ENCODE peak calls at places on chromosomes 6 and 20, in five cellular contexts. I is breast epithelium, B is Calu3, U is fibroblast of pulmonary artery, H is fibroblast of mammary gland. F is an unnamed sample.

GRCh38 chr6:1802495-1803395 is 193.0 kb downstream of the FOXC1 start:
- DNase-seq in U (no peak), B (peak), I (no peak), H (no peak), F (no peak)

GRCh38 chr6:27672113-27672799 is 199.4 kb upstream of the ZNF184 start:
- DNase-seq in H (peak), B (peak), U (no peak), I (no peak), F (peak)

GRCh38 chr6:33314943-33315752 is 1.3 kb upstream of the TAPBP start:
- DNase-seq in U (no peak), H (peak), I (peak), B (peak), F (no peak)

GRCh38 chr6:54897462-54898189 is 51.1 kb downstream of the FAM83B start:
- DNase-seq in H (no peak), I (no peak), U (peak), B (no peak), F (no peak)

GRCh38 chr6:96947055-96947454 is 22.5 kb downstream of the KLHL32 start:
- DNase-seq in H (no peak), U (no peak), I (no peak), B (no peak), F (peak)

GRCh38 chr6:62980724-62981123 is 230.5 kb upstream of the FKBP1C start:
- DNase-seq in U (no peak), I (no peak), H (no peak), B (no peak), F (no peak)

GRCh38 chr6:147223751-147224150 is 19.5 kb downstream of the STXBP5 start:
- DNase-seq in H (no peak), B (no peak), I (no peak), U (no peak), F (no peak)

GRCh38 chr6:97280766-97281165 is 2.2 kb downstream of the MMS22L start:
- DNase-seq in I (no peak), B (no peak), U (no peak), H (no peak), F (no peak)

GRCh38 chr20:48384147-48384818 is 443.5 kb downstream of the PREX1 start:
- DNase-seq in H (no peak), U (no peak), I (no peak), B (peak), F (peak)

GRCh38 chr6:82612475-82612874 is 248.9 kb downstream of the TPBG start:
- DNase-seq in I (no peak), B (no peak), H (no peak), U (peak), F (no peak)

GRCh38 chr20:59765599-59766177 is 161.3 kb downstream of the PHACTR3 start:
- DNase-seq in U (no peak), H (peak), I (no peak), B (peak), F (no peak)

GRCh38 chr20:58645277-58645968 is 5.7 kb upstream of the STX16 start:
- DNase-seq in B (peak), H (peak), I (peak), U (peak), F (no peak)

GRCh38 chr20:51554538-51555165 is 12.1 kb upstream of the NFATC2 start:
- DNase-seq in I (no peak), U (peak), B (no peak), H (peak), F (no peak)

GRCh38 chr20:1494436-1494835 is 3.2 kb upstream of the SIRPB2 start:
- DNase-seq in H (no peak), U (no peak), B (no peak), I (no peak), F (no peak)

GRCh38 chr6:14704383-14705271 is 541.2 kb upstream of the JARID2 start:
- DNase-seq in I (no peak), B (no peak), U (peak), H (peak), F (no peak)

GRCh38 chr6:100001915-100002388 is 7.9 kb upstream of the MCHR2 start:
- DNase-seq in H (peak), U (peak), I (no peak), B (peak), F (peak)

GRCh38 chr6:32971245-32971580 is 2.8 kb downstream of the BRD2 start:
- DNase-seq in H (no peak), B (no peak), I (no peak), U (no peak), F (no peak)

GRCh38 chr6:12261502-12261901 is 28.7 kb upstream of the EDN1 start:
- DNase-seq in U (no peak), B (no peak), H (no peak), I (no peak), F (no peak)

GRCh38 chr20:21608777-21609176 is 94.9 kb upstream of the NKX2-2 start:
- DNase-seq in H (no peak), I (no peak), B (no peak), U (no peak), F (no peak)

GRCh38 chr6:20873425-20874190 is 339.4 kb downstream of the CDKAL1 start:
- DNase-seq in U (peak), I (no peak), H (peak), B (peak), F (no peak)

GRCh38 chr6:170444811-170445211 is 108.3 kb downstream of the PSMB1 start:
- DNase-seq in I (no peak), U (no peak), B (no peak), H (no peak), F (no peak)

GRCh38 chr6:128018821-128019220 is 118.0 kb upstream of the THEMIS start:
- DNase-seq in H (no peak), B (no peak), U (no peak), I (no peak), F (no peak)

GRCh38 chr6:5302995-5303622 is 41.8 kb downstream of the FARS2 start:
- DNase-seq in I (peak), H (peak), B (peak), U (peak), F (peak)

GRCh38 chr6:89834884-89835792 is 5.5 kb downstream of the CASP8AP2 start:
- DNase-seq in B (no peak), H (peak), U (no peak), I (no peak), F (peak)

GRCh38 chr6:124956018-124956417 is 6.2 kb upstream of the RNF217 start:
- DNase-seq in U (no peak), I (no peak), B (no peak), H (no peak), F (no peak)

GRCh38 chr20:55888655-55889054 is 116.7 kb downstream of the CBLN4 start:
- DNase-seq in B (no peak), U (no peak), H (no peak), I (no peak), F (no peak)

GRCh38 chr6:73180718-73181619 is 44.3 kb downstream of the KHDC1L start:
- DNase-seq in B (peak), H (peak), I (no peak), U (peak), F (peak)

GRCh38 chr20:36720510-36720909 is 25.4 kb downstream of the NDRG3 start:
- DNase-seq in U (no peak), H (peak), B (no peak), I (no peak), F (no peak)

GRCh38 chr6:89073014-89073620 is 7.4 kb upstream of the PNRC1 start:
- DNase-seq in I (no peak), H (no peak), B (no peak), U (peak), F (no peak)

DNA sequence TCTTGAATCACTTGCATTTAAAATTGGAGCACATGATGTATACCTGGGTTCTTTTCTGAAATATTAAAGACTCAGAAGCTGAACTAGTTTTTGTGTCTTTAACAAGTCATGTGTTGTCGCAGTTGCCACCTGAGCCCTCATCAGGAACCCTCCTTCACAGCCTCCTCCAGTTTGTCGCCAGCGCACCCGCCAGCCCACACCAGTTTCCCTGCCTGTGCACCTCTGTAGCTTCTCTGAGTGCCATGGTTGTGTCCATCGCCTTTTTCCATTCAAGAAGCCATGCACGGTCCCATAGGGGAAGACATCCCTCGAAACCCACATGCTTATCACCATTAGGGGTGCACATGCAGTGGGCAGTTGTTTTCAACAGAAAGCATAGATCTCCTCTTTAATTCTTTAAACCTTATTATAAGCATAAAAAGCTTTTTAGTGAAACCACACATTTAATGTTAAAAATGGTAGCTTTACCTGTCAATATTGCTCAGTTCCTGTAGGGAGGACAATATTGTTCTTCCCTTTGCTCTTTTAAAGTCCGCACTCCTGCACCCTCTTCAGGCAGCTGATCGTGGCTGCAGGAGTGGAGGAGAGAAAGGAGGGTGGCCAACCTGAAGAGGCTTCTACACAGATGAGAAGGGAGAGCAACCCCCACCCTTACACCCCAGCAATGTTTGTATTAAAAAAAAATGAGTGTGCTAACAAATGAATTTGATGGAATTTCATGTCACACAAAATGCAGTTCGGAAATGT is 121.9 kb downstream of the CFAP61 start:
- DNase-seq in U (no peak), I (no peak), H (no peak), B (no peak), F (no peak)
- TF ChIP-seq CTCF in U (no peak), I (no peak), H (no peak), B (no peak), F (no peak)

DNA sequence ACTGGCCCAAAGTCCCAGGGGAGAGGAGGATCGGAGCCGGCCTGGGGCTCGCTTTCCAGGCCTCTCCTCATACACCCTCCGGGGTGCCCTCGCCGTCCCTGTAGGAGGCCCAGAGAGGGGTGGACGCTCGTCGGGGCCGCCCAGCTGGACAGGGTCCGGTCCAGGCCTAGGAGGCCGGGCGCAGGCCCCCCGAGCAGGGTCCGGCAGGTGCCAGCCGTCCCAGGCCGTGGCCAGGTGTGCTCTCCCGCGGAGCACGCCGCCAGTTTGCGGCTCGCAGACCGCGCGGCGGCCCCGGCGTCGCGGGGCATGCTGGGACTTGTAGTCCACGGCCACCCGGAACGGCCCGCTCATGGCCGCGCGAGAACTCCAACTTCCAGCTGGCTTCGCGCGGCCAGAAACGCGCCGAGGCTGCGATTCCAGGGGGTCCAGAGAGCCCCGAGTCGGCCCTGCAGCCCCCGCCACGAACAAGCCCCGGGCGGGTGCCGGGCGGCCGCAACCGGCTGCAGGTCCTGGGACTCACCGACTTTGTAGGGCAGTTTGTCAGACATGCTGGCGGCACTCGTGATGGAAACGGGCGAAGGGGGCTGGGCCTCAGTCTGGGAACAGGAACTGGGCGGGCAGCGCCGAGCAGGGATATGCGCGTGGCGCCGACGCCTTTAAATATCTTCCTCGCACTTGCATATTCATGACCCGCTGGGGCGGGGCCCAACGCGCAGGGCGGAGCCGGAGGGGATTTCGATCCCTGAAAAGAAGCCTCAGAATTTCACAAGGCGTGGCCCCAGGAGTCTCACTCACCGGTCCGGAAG is at the start of gene AHCY:
- DNase-seq in B (peak), I (peak), H (peak), U (peak), F (peak)
- TF ChIP-seq CTCF in B (peak), I (no peak), H (no peak), U (no peak), F (no peak)

GRCh38 chr6:7939186-7939863 is 28.7 kb upstream of the TXNDC5 start:
- DNase-seq in U (peak), B (no peak), H (peak), I (no peak), F (no peak)

GRCh38 chr6:7938562-7939185 is 28.1 kb upstream of the TXNDC5 start:
- DNase-seq in I (no peak), B (no peak), U (no peak), H (no peak), F (no peak)

GRCh38 chr6:7939864-7940228 is 29.3 kb upstream of the TXNDC5 start:
- DNase-seq in I (no peak), H (peak), U (no peak), B (no peak), F (no peak)
- TF ChIP-seq CTCF in I (no peak), H (no peak), U (peak), B (no peak), F (no peak)

GRCh38 chr6:40232698-40233097 is 298.4 kb upstream of the MOCS1 start:
- DNase-seq in U (no peak), B (no peak), H (no peak), I (no peak), F (no peak)

GRCh38 chr6:40222354-40222753 is 288.1 kb upstream of the MOCS1 start:
- DNase-seq in U (no peak), H (no peak), B (no peak), I (no peak), F (no peak)

GRCh38 chr6:40227735-40228134 is 293.5 kb upstream of the MOCS1 start:
- DNase-seq in H (no peak), U (no peak), B (no peak), I (no peak), F (no peak)
- TF ChIP-seq CTCF in H (no peak), U (no peak), B (no peak), I (no peak), F (no peak)

F was measured in GM10248.